ENCODE peak calls at places on chromosomes 1 and 21, in nine cellular contexts. F, A, U, R, J, O, L, X and Y are unnamed samples.

GRCh38 chr1:226125097-226125630 is 61.4 kb downstream of the ACBD3 start:
- DNase-seq in F (no peak), A (peak; percentile 93), U (peak; percentile 69), R (peak; percentile 83), J (peak; percentile 97), O (no peak), L (peak; percentile 83), X (peak; percentile 44), Y (peak; percentile 89)

GRCh38 chr1:62013264-62013663 is 181.4 kb upstream of the L1TD1 start:
- DNase-seq in F (no peak), A (no peak), U (no peak), R (no peak), J (no peak), O (no peak), L (no peak), X (no peak), Y (no peak)

GRCh38 chr1:202112864-202113689 is 9.6 kb upstream of the GPR37L1 start:
- DNase-seq in F (no peak), A (no peak), U (no peak), R (peak; percentile 33), J (no peak), O (no peak), L (peak; percentile 59), X (no peak), Y (no peak)

GRCh38 chr1:65896721-65897120 is 104.0 kb downstream of the PDE4B start:
- DNase-seq in F (no peak), A (no peak), U (peak; percentile 11), R (no peak), J (no peak), O (peak; percentile 22), L (no peak), X (no peak), Y (no peak)

GRCh38 chr1:243944429-243945160 is 94.6 kb upstream of the AKT3 start:
- DNase-seq in F (no peak), A (no peak), U (peak; percentile 22), R (no peak), J (peak; percentile 67), O (no peak), L (no peak), X (no peak), Y (no peak)

GRCh38 chr1:90387825-90388224 is 329.3 kb downstream of the BARHL2 start:
- DNase-seq in F (no peak), A (no peak), U (no peak), R (no peak), J (no peak), O (no peak), L (no peak), X (no peak), Y (no peak)

GRCh38 chr21:34900376-34900775 is 148.7 kb downstream of the RUNX1 start:
- DNase-seq in F (no peak), A (no peak), U (no peak), R (no peak), J (no peak), O (no peak), L (no peak), X (no peak), Y (no peak)

GRCh38 chr1:87250336-87250735 is 78.3 kb upstream of the LMO4 start:
- DNase-seq in F (no peak), A (no peak), U (no peak), R (no peak), J (no peak), O (no peak), L (no peak), X (no peak), Y (no peak)

GRCh38 chr1:110464340-110464739 is 13.4 kb downstream of the PROK1 start:
- DNase-seq in F (no peak), A (no peak), U (no peak), R (no peak), J (no peak), O (peak; percentile 39), L (no peak), X (peak; percentile 39), Y (no peak)

GRCh38 chr21:31335957-31336738 is 7.9 kb downstream of the TIAM1 start:
- DNase-seq in F (peak; percentile 23), A (no peak), U (peak; percentile 94), R (no peak), J (no peak), O (peak; percentile 89), L (peak; percentile 25), X (peak; percentile 68), Y (no peak)

GRCh38 chr1:77779529-77780281 is at the start of gene MIGA1:
- DNase-seq in F (peak; percentile 69), A (peak; percentile 71), U (peak; percentile 76), R (peak; percentile 89), J (peak; percentile 85), O (peak; percentile 71), L (peak; percentile 94), X (peak; percentile 74), Y (peak; percentile 90)

GRCh38 chr21:37032877-37033471 is 26.5 kb downstream of the RIPPLY3 start:
- DNase-seq in F (peak; percentile 51), A (no peak), U (peak; percentile 76), R (no peak), J (no peak), O (peak; percentile 30), L (no peak), X (peak; percentile 3), Y (no peak)

GRCh38 chr1:41650176-41650519 is 165.7 kb upstream of the EDN2 start:
- DNase-seq in F (no peak), A (no peak), U (peak; percentile 28), R (no peak), J (no peak), O (no peak), L (no peak), X (no peak), Y (peak; percentile 78)

GRCh38 chr1:201119206-201119814 is 7.1 kb upstream of the CACNA1S start:
- DNase-seq in F (no peak), A (peak; percentile 79), U (peak; percentile 47), R (no peak), J (peak; percentile 77), O (no peak), L (no peak), X (no peak), Y (no peak)

GRCh38 chr1:43987159-43988022 is 4.0 kb upstream of the CCDC24 start:
- DNase-seq in F (no peak), A (no peak), U (no peak), R (no peak), J (no peak), O (no peak), L (no peak), X (no peak), Y (no peak)

GRCh38 chr1:233313434-233314155 is 13.9 kb upstream of the MAP3K21 start:
- DNase-seq in F (no peak), A (no peak), U (no peak), R (no peak), J (no peak), O (no peak), L (no peak), X (no peak), Y (no peak)

GRCh38 chr1:3789421-3790300 is 6.6 kb downstream of the LRRC47 start:
- DNase-seq in F (no peak), A (no peak), U (no peak), R (no peak), J (no peak), O (no peak), L (no peak), X (no peak), Y (peak; percentile 30)

GRCh38 chr1:205927676-205928075 is 15.6 kb downstream of the SLC26A9 start:
- DNase-seq in F (no peak), A (no peak), U (no peak), R (no peak), J (no peak), O (no peak), L (no peak), X (no peak), Y (no peak)

GRCh38 chr1:235206533-235207201 is 45.6 kb upstream of the RBM34 start:
- DNase-seq in F (no peak), A (no peak), U (peak; percentile 11), R (no peak), J (no peak), O (no peak), L (no peak), X (no peak), Y (no peak)

GRCh38 chr1:167127236-167127635 is 33.4 kb downstream of the STYXL2 start:
- DNase-seq in F (no peak), A (no peak), U (no peak), R (no peak), J (no peak), O (no peak), L (no peak), X (no peak), Y (no peak)

GRCh38 chr1:34407140-34407539 is 230.4 kb downstream of the C1orf94 start:
- DNase-seq in F (peak; percentile 3), A (no peak), U (no peak), R (no peak), J (no peak), O (peak; percentile 32), L (no peak), X (no peak), Y (no peak)

GRCh38 chr1:234475166-234475793 is 3.7 kb downstream of the TARBP1 start:
- DNase-seq in F (no peak), A (no peak), U (no peak), R (no peak), J (peak; percentile 30), O (no peak), L (no peak), X (no peak), Y (no peak)

GRCh38 chr1:164830628-164831027 is 271.6 kb downstream of the PBX1 start:
- DNase-seq in F (no peak), A (no peak), U (no peak), R (peak; percentile 17), J (no peak), O (no peak), L (no peak), X (no peak), Y (no peak)

GRCh38 chr1:17023573-17023972 is 11.8 kb upstream of the ATP13A2 start:
- DNase-seq in F (no peak), A (no peak), U (no peak), R (no peak), J (no peak), O (no peak), L (no peak), X (no peak), Y (no peak)

GRCh38 chr1:27816921-27817630 is 13.5 kb upstream of the PPP1R8 start:
- DNase-seq in F (peak; percentile 74), A (peak; percentile 40), U (peak; percentile 77), R (no peak), J (no peak), O (peak; percentile 36), L (no peak), X (no peak), Y (no peak)

GRCh38 chr1:57831624-57832023 is 407.8 kb upstream of the DAB1 start:
- DNase-seq in F (no peak), A (no peak), U (peak; percentile 55), R (peak; percentile 31), J (no peak), O (peak; percentile 49), L (no peak), X (no peak), Y (no peak)

GRCh38 chr1:178683304-178683703 is 41.7 kb upstream of the RALGPS2 start:
- DNase-seq in F (no peak), A (no peak), U (no peak), R (no peak), J (no peak), O (no peak), L (no peak), X (no peak), Y (no peak)

GRCh38 chr21:27586326-27586725 is 619.4 kb upstream of the ADAMTS5 start:
- DNase-seq in F (no peak), A (no peak), U (no peak), R (no peak), J (no peak), O (no peak), L (no peak), X (no peak), Y (no peak)

GRCh38 chr1:201917362-201918033 is 28.8 kb downstream of the SHISA4 start:
- DNase-seq in F (peak; percentile 66), A (no peak), U (peak; percentile 75), R (no peak), J (no peak), O (no peak), L (no peak), X (peak; percentile 73), Y (no peak)

GRCh38 chr1:174550296-174550695 is 102.5 kb downstream of the GPR52 start:
- DNase-seq in F (no peak), A (no peak), U (peak; percentile 33), R (no peak), J (no peak), O (peak; percentile 5), L (no peak), X (no peak), Y (no peak)

GRCh38 chr1:109474697-109475096 is 8.4 kb downstream of the SYPL2 start:
- DNase-seq in F (no peak), A (peak; percentile 1), U (no peak), R (no peak), J (no peak), O (no peak), L (peak; percentile 21), X (no peak), Y (no peak)